ENCODE peak calls at places on chromosomes 3 and 15, in seven cellular contexts. I is GM04504; Z is nucleus accumbens; B is cardiac muscle cell; U is NCI-H748 treated with DMSO at 0.1 percent for 48 hours; G is HT1080; T is activated naive CD4-positive, alpha-beta T cell treated with anti-CD3 and anti-CD28 coated beads for 36 hours. L is an unnamed sample.

GRCh38 chr3:158749526-158749925 is 17.3 kb upstream of the RARRES1 start:
- DNase-seq in I (no peak), Z (no peak), B (no peak), U (no peak), G (no peak), T (no peak), L (no peak)

GRCh38 chr3:40969341-40969740 is 230.0 kb upstream of the CTNNB1 start:
- DNase-seq in I (no peak), Z (no peak), B (no peak), U (no peak), G (no peak), T (no peak), L (no peak)

GRCh38 chr15:85531083-85531482 is 150.7 kb downstream of the AKAP13 start:
- DNase-seq in I (no peak), Z (no peak), B (no peak), U (no peak), G (no peak), T (no peak), L (no peak)

GRCh38 chr3:65483475-65483874 is 555.2 kb downstream of the MAGI1 start:
- DNase-seq in I (no peak), Z (peak), B (peak), U (peak), G (no peak), T (no peak), L (no peak)

GRCh38 chr3:42982645-42983412 is 3.7 kb downstream of the GASK1A start:
- DNase-seq in I (no peak), Z (no peak), B (no peak), U (no peak), G (no peak), T (no peak), L (no peak)

GRCh38 chr3:150766742-150767141 is 3.8 kb upstream of the SIAH2 start:
- DNase-seq in I (no peak), Z (no peak), B (no peak), U (no peak), G (no peak), T (no peak), L (no peak)

GRCh38 chr3:114872056-114872455 is 275.0 kb downstream of the ZBTB20 start:
- DNase-seq in I (no peak), Z (no peak), B (no peak), U (no peak), G (no peak), T (no peak), L (no peak)

GRCh38 chr15:48052871-48053383 is 67.9 kb upstream of the SLC24A5 start:
- DNase-seq in I (no peak), Z (no peak), B (no peak), U (peak), G (peak), T (no peak), L (no peak)

GRCh38 chr3:194851254-194851653 is 165.6 kb downstream of the FAM43A start:
- DNase-seq in I (no peak), Z (no peak), B (no peak), U (no peak), G (no peak), T (no peak), L (no peak)

GRCh38 chr15:39748276-39748675 is 34.4 kb downstream of the FSIP1 start:
- DNase-seq in I (no peak), Z (no peak), B (no peak), U (no peak), G (no peak), T (no peak), L (no peak)

GRCh38 chr15:64524778-64525177 is 64.4 kb downstream of the ZNF609 start:
- DNase-seq in I (no peak), Z (no peak), B (no peak), U (no peak), G (peak), T (no peak), L (no peak)